ENCODE peak calls at places on chromosomes 3 and 15, in four cellular contexts. Z is naive thymus-derived CD4-positive, alpha-beta T cell; P is suprapubic skin; M is fibroblast of lung. Q is an unnamed sample. For H3K4me1 and H3K36me3, the result is how much of the 10 kb centered on the place peaks cover.

GRCh38 chr3:187967097-187967496 is 186.9 kb upstream of the LPP start:
- DNase-seq in Z (no peak), P (no peak), M (no peak), Q (no peak)

GRCh38 chr3:176120507-176120906 is 1076.8 kb downstream of the TBL1XR1 start:
- DNase-seq in Z (no peak), P (no peak), M (no peak), Q (no peak)

GRCh38 chr3:46955801-46956259 is 20.7 kb downstream of the CCDC12 start:
- DNase-seq in Z (no peak), P (no peak), M (no peak), Q (no peak)

GRCh38 chr15:94080416-94080815 is 150.9 kb upstream of the MCTP2 start:
- DNase-seq in Z (no peak), P (peak), M (peak), Q (no peak)

GRCh38 chr3:13507791-13508339 is 27.8 kb downstream of the HDAC11 start:
- DNase-seq in Z (no peak), P (no peak), M (peak), Q (no peak)

GRCh38 chr3:189710620-189711388 is 79.6 kb downstream of the TP63 start:
- DNase-seq in Z (no peak), P (no peak), M (peak), Q (no peak)

GRCh38 chr15:65856821-65857455 is 12.4 kb upstream of the RAB11A start:
- DNase-seq in Z (peak), P (peak), M (peak), Q (peak)

GRCh38 chr3:31307131-31307785 is 225.5 kb upstream of the STT3B start:
- DNase-seq in Z (no peak), P (no peak), M (peak), Q (no peak)

GRCh38 chr15:78046796-78047341 is 30.6 kb downstream of the TBC1D2B start:
- DNase-seq in Z (no peak), P (no peak), M (no peak), Q (no peak)

GRCh38 chr3:173770011-173770410 is 372.5 kb downstream of the NLGN1 start:
- DNase-seq in Z (no peak), P (no peak), M (peak), Q (no peak)

GRCh38 chr3:169256027-169256426 is 407.5 kb downstream of the MECOM start:
- DNase-seq in Z (no peak), P (no peak), M (no peak), Q (no peak)

GRCh38 chr15:37078000-37078399 is 22.3 kb downstream of the MEIS2 start:
- DNase-seq in Z (no peak), P (no peak), M (no peak), Q (no peak)

GRCh38 chr3:177553586-177553985 is 356.3 kb upstream of the TBL1XR1 start:
- DNase-seq in Z (no peak), P (no peak), M (no peak), Q (no peak)

GRCh38 chr3:35422826-35423601 is 216.3 kb upstream of the ARPP21 start:
- DNase-seq in Z (no peak), P (no peak), M (peak), Q (no peak)

GRCh38 chr3:124587053-124587408 is 143.2 kb upstream of the UMPS start:
- DNase-seq in Z (no peak), P (no peak), M (peak), Q (no peak)

GRCh38 chr3:140529558-140529957 is 148.3 kb upstream of the TRIM42 start:
- DNase-seq in Z (no peak), P (no peak), M (no peak), Q (no peak)

GRCh38 chr15:59528965-59529402 is 82.6 kb upstream of the GCNT3 start:
- DNase-seq in Z (peak), P (peak), M (peak), Q (peak)

GRCh38 chr3:175764722-175765121 is 905.6 kb downstream of the NAALADL2 start:
- DNase-seq in Z (no peak), P (no peak), M (no peak), Q (no peak)

GRCh38 chr3:83523470-83524073 is 1435.2 kb upstream of the CADM2 start:
- DNase-seq in Z (no peak), P (no peak), M (peak), Q (no peak)

GRCh38 chr3:50274371-50275104 is 4.3 kb upstream of the LSMEM2 start:
- DNase-seq in Z (peak), P (peak), M (peak), Q (peak)

GRCh38 chr15:61379005-61379404 is 149.9 kb upstream of the RORA start:
- DNase-seq in Z (no peak), P (no peak), M (no peak), Q (no peak)

GRCh38 chr15:73885954-73886700 is 12.8 kb downstream of the TBC1D21 start:
- DNase-seq in Z (no peak), P (no peak), M (no peak), Q (no peak)

GRCh38 chr3:39849992-39850706 is 40.7 kb downstream of the MYRIP start:
- DNase-seq in Z (no peak), P (no peak), M (no peak), Q (no peak)

GRCh38 chr3:107488942-107489341 is 33.8 kb upstream of the BBX start:
- DNase-seq in Z (no peak), P (no peak), M (no peak), Q (no peak)

GRCh38 chr15:68186671-68187397 is 18.3 kb downstream of the CALML4 start:
- DNase-seq in Z (no peak), P (no peak), M (peak), Q (no peak)

GRCh38 chr3:123153821-123154323 is 47.9 kb upstream of the SEC22A start:
- DNase-seq in Z (no peak), P (no peak), M (no peak), Q (no peak)

GRCh38 chr15:100801256-100801900 is 78.3 kb upstream of the ALDH1A3 start:
- DNase-seq in Z (no peak), P (no peak), M (no peak), Q (no peak)

GRCh38 chr3:190728574-190729246 is 133.8 kb downstream of the GMNC start:
- DNase-seq in Z (no peak), P (no peak), M (peak), Q (no peak)

GRCh38 chr3:31960793-31961431 is 20.1 kb downstream of the OSBPL10 start:
- DNase-seq in Z (no peak), P (no peak), M (peak), Q (no peak)

GRCh38 chr3:124263168-124263567 is 271.2 kb upstream of the ROPN1 start:
- DNase-seq in Z (no peak), P (no peak), M (peak), Q (no peak)

GRCh38 chr3:176522436-176522835 is 674.8 kb downstream of the TBL1XR1 start:
- DNase-seq in Z (no peak), P (no peak), M (no peak), Q (no peak)

GRCh38 chr3:10178892-10179291 is 14.2 kb downstream of the IRAK2 start:
- DNase-seq in Z (no peak), P (no peak), M (no peak), Q (no peak)
- H3K4me1 ChIP-seq in Z (under half), P (under half), M (under half), Q (under half)

DNA sequence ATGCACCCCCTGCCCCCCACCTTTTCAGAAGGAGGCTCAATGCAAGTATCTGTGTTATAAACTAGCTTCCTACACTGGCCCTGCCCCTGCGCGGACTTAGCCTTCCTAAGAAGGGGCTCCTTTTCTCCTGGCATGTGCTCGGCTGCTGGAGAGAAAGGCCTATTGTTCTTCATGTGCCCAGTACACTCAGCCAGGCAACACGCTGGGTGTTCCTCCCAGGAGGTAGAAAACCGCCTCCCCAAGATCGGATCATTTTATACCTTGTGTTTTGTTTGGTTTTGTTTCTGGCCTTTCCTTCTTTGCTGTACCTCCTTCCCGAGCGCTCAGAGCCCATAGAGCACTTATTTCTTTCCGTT is 30.2 kb downstream of the CCNL1 start:
- DNase-seq in Z (no peak), P (no peak), M (peak), Q (no peak)
- H3K4me3 ChIP-seq in Z (peak), P (peak), M (no peak), Q (peak)

DNA sequence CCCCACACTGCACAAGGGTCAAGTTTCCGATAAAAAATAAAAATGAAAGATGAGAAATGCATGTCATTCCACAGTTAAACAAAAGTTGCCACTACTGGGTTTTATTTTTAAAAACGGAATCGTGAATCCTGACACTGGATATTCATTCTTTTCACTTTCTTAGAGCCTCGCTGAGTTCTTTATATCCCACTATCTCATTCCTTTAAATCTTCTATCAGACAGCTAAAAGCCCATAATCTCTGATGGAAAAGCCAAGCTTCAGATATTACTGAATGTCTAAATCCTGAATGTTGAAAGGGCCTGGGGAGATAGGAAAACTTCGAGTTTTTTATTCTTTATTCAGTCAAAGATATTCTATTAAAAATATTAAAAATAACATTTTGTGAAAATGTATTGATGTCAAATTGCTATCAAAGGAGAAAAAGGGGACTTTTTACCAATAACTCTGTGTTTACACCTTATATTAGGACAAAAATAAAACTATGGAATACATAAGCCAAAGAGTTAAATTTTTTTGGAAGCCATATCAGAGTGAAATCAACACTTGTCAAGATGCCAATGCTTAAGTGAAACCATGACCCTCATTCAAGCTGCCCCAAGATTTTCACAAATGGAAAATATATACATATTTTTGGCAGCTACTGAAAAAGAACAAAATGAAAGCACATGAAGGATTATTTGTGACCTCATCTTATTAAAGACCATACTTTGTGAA is 11.5 kb downstream of the RIOX2 start:
- DNase-seq in Z (no peak), P (no peak), M (no peak), Q (no peak)
- H3K36me3 ChIP-seq in Z (under half), P (under half), M (under half), Q (under half)

GRCh38 chr15:63504979-63505841 is 817 bp downstream of the USP3 start:
- DNase-seq in Z (peak), P (peak), M (peak), Q (peak)

GRCh38 chr15:63503739-63504246 is 600 bp upstream of the USP3 start:
- DNase-seq in Z (peak), P (no peak), M (peak), Q (peak)

GRCh38 chr15:63504247-63504978 is at the start of gene USP3:
- DNase-seq in Z (peak), P (peak), M (peak), Q (peak)

GRCh38 chr15:63506537-63507035 is 2.2 kb downstream of the USP3 start:
- DNase-seq in Z (no peak), P (no peak), M (peak), Q (no peak)

DNA sequence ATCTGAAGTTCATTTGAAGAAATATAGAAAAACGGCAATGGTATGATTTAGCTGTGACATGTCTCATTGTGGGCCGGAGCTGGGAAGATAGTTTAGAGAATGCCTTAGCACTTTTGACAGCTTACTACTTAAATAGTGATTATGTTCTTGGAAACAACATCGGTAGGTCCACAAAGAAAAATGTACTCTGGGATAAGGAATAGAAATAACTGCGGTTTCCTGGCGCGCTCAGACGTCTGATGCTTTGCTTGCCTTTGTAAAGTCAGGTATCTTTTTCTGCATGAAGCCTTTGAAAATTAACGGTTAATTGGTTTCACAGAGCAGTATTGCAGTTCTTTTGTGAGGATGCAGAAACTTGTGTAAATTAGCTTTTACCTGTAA is 1.4 kb downstream of the USP3 start:
- DNase-seq in Z (no peak), P (no peak), M (peak), Q (no peak)
- H3K4me1 ChIP-seq in Z (half or more), P (half or more), M (under half), Q (half or more)

GRCh38 chr3:192915724-192916123 is 1.9 kb downstream of the MB21D2 start:
- DNase-seq in Z (no peak), P (no peak), M (peak), Q (no peak)

GRCh38 chr3:192917258-192917507 is 473 bp downstream of the MB21D2 start:
- DNase-seq in Z (peak), P (no peak), M (no peak), Q (no peak)

GRCh38 chr3:192915306-192915705 is 2.4 kb downstream of the MB21D2 start:
- DNase-seq in Z (no peak), P (no peak), M (peak), Q (no peak)

GRCh38 chr3:192917508-192918274 is at the start of gene MB21D2:
- DNase-seq in Z (peak), P (peak), M (peak), Q (peak)

GRCh38 chr3:192916455-192917257 is 1.0 kb downstream of the MB21D2 start:
- DNase-seq in Z (no peak), P (peak), M (peak), Q (peak)
- H3K4me3 ChIP-seq in Z (peak), P (peak), M (peak), Q (peak)

GRCh38 chr3:118775021-118775420 is 259.6 kb downstream of the IGSF11 start:
- DNase-seq in Z (no peak), P (no peak), M (no peak), Q (no peak)

DNA sequence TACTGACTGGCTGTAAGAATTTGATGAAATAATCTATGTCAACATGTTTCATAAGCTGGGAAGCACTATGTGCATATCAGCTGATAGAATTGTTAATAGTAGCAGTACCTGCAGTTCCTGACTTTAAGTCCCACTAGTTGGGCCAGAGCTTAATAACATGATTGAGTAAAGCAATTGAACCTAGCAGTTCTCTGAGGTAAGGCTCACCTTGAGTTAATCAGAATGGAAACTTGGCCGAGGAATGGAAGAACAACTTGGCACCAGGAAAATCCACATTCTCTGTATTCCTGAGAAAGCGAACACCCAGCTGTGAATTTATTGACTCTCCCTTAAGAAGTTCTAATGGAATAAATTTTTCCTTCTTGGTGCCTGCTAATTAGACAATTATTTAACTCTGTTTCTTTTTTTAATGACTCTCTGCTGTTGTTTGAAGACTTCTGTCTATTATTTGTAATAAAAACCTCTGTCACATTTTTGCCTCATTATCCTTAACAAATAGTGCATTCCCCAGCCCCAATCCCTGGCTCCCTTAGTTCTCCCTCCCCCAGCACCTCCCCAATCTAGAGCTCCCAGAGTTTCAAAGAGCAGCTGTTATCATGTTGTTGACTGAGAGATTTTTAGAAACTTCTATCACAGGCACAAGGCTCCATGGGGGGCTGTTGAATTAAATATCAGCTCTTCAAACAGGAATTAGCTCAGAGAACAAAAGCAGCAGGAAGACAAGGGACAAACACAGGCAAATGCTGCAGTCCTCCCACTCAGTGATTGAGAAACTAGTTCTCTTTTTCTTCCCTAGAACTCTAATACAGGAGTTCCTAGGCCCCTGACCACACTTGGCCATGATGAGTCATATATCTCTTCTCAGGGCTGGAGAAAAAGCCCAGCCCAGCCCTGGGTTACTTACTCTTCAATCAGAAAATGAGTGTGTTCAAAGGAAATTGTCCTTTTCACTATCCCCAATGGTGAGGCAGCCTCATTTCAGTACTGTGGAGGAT is 262.3 kb downstream of the IGSF11 start:
- DNase-seq in Z (no peak), P (no peak), M (peak), Q (no peak)
- H3K36me3 ChIP-seq in Z (under half), P (under half), M (under half), Q (under half)

GRCh38 chr15:98720577-98720976 is 72.2 kb downstream of the IGF1R start:
- DNase-seq in Z (no peak), P (no peak), M (peak), Q (no peak)

GRCh38 chr15:98717942-98718341 is 69.6 kb downstream of the IGF1R start:
- DNase-seq in Z (no peak), P (no peak), M (no peak), Q (no peak)

GRCh38 chr15:98718426-98719168 is 70.3 kb downstream of the IGF1R start:
- DNase-seq in Z (no peak), P (no peak), M (no peak), Q (no peak)

GRCh38 chr15:98720036-98720435 is 71.7 kb downstream of the IGF1R start:
- DNase-seq in Z (no peak), P (no peak), M (no peak), Q (no peak)

DNA sequence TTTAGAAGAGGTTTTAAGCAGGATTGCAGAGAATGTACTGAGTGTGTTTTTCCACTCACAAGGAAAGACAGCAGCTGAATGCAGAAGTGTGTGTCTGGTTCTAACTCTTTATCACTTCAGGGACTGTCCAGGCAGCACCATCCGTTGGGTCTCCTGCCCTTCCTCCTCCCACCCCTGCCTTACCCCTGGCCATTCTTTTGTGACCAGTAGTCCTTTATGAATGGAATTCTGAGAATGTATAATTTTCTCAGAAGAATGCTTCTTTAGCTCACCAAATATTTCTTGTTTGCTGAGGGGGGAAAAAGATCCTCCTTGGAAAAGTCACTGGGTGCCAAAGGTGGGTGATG is 70.8 kb downstream of the IGF1R start:
- DNase-seq in Z (no peak), P (no peak), M (peak), Q (no peak)
- H3K4me1 ChIP-seq in Z (half or more), P (under half), M (under half), Q (under half)

GRCh38 chr3:113695818-113696645 is at the start of gene USF3:
- DNase-seq in Z (peak), P (peak), M (peak), Q (peak)

GRCh38 chr3:113698891-113699465 is 2.5 kb upstream of the USF3 start:
- DNase-seq in Z (no peak), P (no peak), M (peak), Q (no peak)

GRCh38 chr3:113697192-113698090 is 999 bp upstream of the USF3 start:
- DNase-seq in Z (no peak), P (peak), M (no peak), Q (peak)

GRCh38 chr3:113696658-113697191 is 283 bp upstream of the USF3 start:
- DNase-seq in Z (peak), P (peak), M (peak), Q (peak)

GRCh38 chr3:113698213-113698742 is 1.8 kb upstream of the USF3 start:
- DNase-seq in Z (no peak), P (no peak), M (no peak), Q (no peak)
- H3K4me3 ChIP-seq in Z (peak), P (peak), M (peak), Q (no peak)

DNA sequence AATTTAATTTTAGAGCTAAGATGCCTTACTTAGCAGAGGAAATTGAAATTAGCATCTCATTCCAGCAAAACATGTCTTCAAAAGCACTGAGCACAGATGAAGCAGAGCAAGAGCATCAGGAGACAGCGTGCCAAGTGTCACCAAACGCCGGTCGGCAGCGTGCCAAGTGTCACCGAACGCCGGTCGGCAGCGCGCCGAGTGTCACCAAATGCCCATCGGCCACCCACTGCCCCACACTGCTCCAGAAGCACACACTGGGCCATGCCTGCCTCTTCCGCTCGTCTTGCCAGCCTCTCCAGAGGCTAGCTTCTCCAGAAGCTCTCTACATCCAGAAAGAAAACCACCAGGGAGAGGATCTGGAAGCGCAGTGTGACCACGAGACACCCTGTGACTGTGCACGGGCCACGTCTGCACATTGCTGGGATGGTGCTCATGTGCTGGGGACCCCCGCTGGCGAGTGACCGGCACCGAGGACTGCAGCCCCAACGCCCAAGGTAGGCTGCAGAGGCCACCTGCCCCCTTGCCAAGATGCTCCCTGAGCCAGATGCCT is 37.8 kb downstream of the CYFIP1 start:
- DNase-seq in Z (no peak), P (no peak), M (no peak), Q (no peak)
- H3K36me3 ChIP-seq in Z (under half), P (half or more), M (under half), Q (under half)

Q was measured in effector memory CD4-positive, alpha-beta T cell.